ENCODE peak calls at places on chromosomes 5 and 9, in seven cellular contexts. J, H, C, T, G, L and O are unnamed samples. For H3K4me1, the result is how much of the 10 kb centered on the place peaks cover.

GRCh38 chr9:96256800-96257199 is 45.2 kb downstream of the HSD17B3 start:
- DNase-seq in H (no peak), T (no peak), G (peak), C (peak), L (no peak), J (no peak), O (no peak)

GRCh38 chr5:30604648-30605262 is 588.7 kb upstream of the CDH6 start:
- DNase-seq in C (no peak), J (no peak), T (no peak), G (no peak), L (no peak), H (no peak), O (no peak)

GRCh38 chr5:176542596-176543427 is 5.6 kb upstream of the RNF44 start:
- DNase-seq in G (peak), C (no peak), L (peak), H (no peak), T (no peak), J (no peak), O (no peak)

GRCh38 chr5:170630711-170631141 is 126.9 kb downstream of the KCNIP1 start:
- DNase-seq in J (no peak), T (no peak), C (no peak), H (no peak), L (no peak), G (no peak), O (peak)

GRCh38 chr9:71353723-71354122 is 232.3 kb upstream of the TRPM3 start:
- DNase-seq in L (no peak), H (no peak), J (no peak), G (no peak), T (no peak), C (no peak), O (no peak)

GRCh38 chr5:121937762-121938161 is 24.0 kb upstream of the SRFBP1 start:
- DNase-seq in C (no peak), J (peak), T (no peak), H (no peak), L (no peak), G (no peak), O (no peak)

GRCh38 chr5:64939772-64940510 is 171.2 kb downstream of the CWC27 start:
- DNase-seq in L (peak), G (peak), T (no peak), C (peak), J (peak), H (no peak), O (peak)

GRCh38 chr9:23850242-23851023 is 24.4 kb upstream of the ELAVL2 start:
- DNase-seq in T (no peak), L (peak), H (no peak), C (no peak), J (no peak), G (no peak), O (no peak)

GRCh38 chr5:11363779-11364178 is 540.5 kb downstream of the CTNND2 start:
- DNase-seq in C (no peak), H (no peak), L (no peak), J (no peak), G (no peak), T (no peak), O (no peak)

GRCh38 chr9:14958989-14959388 is 48.8 kb upstream of the FREM1 start:
- DNase-seq in J (no peak), G (no peak), T (no peak), C (no peak), H (no peak), L (no peak), O (no peak)

GRCh38 chr5:140926903-140927573 is 939 bp downstream of the PCDHAC1 start:
- DNase-seq in L (peak), T (peak), C (no peak), G (peak), J (peak), H (no peak), O (no peak)

GRCh38 chr5:11504794-11505193 is 399.5 kb downstream of the CTNND2 start:
- DNase-seq in H (no peak), C (no peak), J (no peak), G (peak), T (no peak), L (peak), O (no peak)

GRCh38 chr5:148586796-148587195 is 67.5 kb downstream of the HTR4 start:
- DNase-seq in L (peak), H (no peak), T (no peak), G (no peak), J (no peak), C (no peak), O (no peak)

GRCh38 chr9:131233989-131234388 is 42.3 kb downstream of the FAM78A start:
- DNase-seq in T (no peak), G (no peak), J (no peak), H (peak), C (no peak), L (no peak), O (no peak)

GRCh38 chr5:44844744-44845143 is 36.0 kb downstream of the MRPS30 start:
- DNase-seq in C (no peak), J (no peak), G (peak), T (no peak), H (no peak), L (no peak), O (no peak)

GRCh38 chr9:75039006-75039405 is 10.9 kb upstream of the CARNMT1 start:
- DNase-seq in T (no peak), H (no peak), G (peak), L (no peak), J (peak), C (no peak), O (no peak)
- H3K27ac ChIP-seq in T (no peak), H (no peak), G (no peak), L (no peak), J (peak), C (no peak), O (no peak)

GRCh38 chr9:135884328-135885035 is 22.9 kb downstream of the CAMSAP1 start:
- DNase-seq in T (no peak), H (no peak), G (peak), L (no peak), C (no peak), J (peak), O (no peak)

GRCh38 chr9:135887021-135887507 is 20.3 kb downstream of the CAMSAP1 start:
- DNase-seq in T (peak), H (peak), L (no peak), C (no peak), G (no peak), J (peak), O (no peak)

GRCh38 chr9:135886147-135886981 is 21.0 kb downstream of the CAMSAP1 start:
- DNase-seq in J (no peak), T (no peak), G (no peak), H (peak), L (no peak), C (no peak), O (no peak)

GRCh38 chr9:135883410-135884089 is 23.8 kb downstream of the CAMSAP1 start:
- DNase-seq in C (no peak), G (no peak), T (no peak), H (no peak), J (no peak), L (no peak), O (no peak)

GRCh38 chr9:135885100-135885853 is 22.1 kb downstream of the CAMSAP1 start:
- DNase-seq in G (peak), T (no peak), J (peak), H (peak), C (no peak), L (no peak), O (no peak)
- H3K4me1 ChIP-seq in G (under half), T (half or more), J (under half), H (half or more), C (under half), L (under half), O (under half)

GRCh38 chr9:21682981-21683380 is 119.5 kb upstream of the MTAP start:
- DNase-seq in L (no peak), G (peak), H (no peak), C (peak), T (no peak), J (peak), O (no peak)

GRCh38 chr9:21684831-21685362 is 117.5 kb upstream of the MTAP start:
- DNase-seq in H (no peak), T (no peak), J (peak), L (no peak), G (peak), C (peak), O (no peak)

GRCh38 chr9:21685502-21685901 is 116.9 kb upstream of the MTAP start:
- DNase-seq in T (no peak), G (no peak), C (no peak), L (peak), H (no peak), J (no peak), O (no peak)

GRCh38 chr9:21683484-21684175 is 118.8 kb upstream of the MTAP start:
- DNase-seq in J (no peak), L (no peak), G (no peak), C (no peak), T (no peak), H (no peak), O (no peak)

GRCh38 chr9:21684231-21684630 is 118.2 kb upstream of the MTAP start:
- DNase-seq in L (no peak), T (no peak), H (no peak), C (no peak), G (no peak), J (no peak), O (no peak)
- TF ChIP-seq CTCF in L (no peak), T (no peak), H (no peak), C (no peak), G (no peak), J (no peak), O (no peak)

GRCh38 chr5:167355370-167355769 is 936.1 kb upstream of the WWC1 start:
- DNase-seq in L (peak), H (no peak), J (no peak), G (no peak), C (no peak), T (no peak), O (no peak)
- H3K27ac ChIP-seq in L (no peak), H (no peak), J (no peak), G (no peak), C (no peak), T (no peak), O (no peak)

GRCh38 chr5:57209316-57210040 is 35.6 kb downstream of the GPBP1 start:
- DNase-seq in T (no peak), L (peak), J (peak), H (no peak), C (no peak), G (peak), O (no peak)

GRCh38 chr5:57211039-57211438 is 37.2 kb downstream of the GPBP1 start:
- DNase-seq in L (no peak), G (no peak), H (no peak), T (no peak), J (no peak), C (no peak), O (no peak)

GRCh38 chr5:57207681-57208080 is 33.8 kb downstream of the GPBP1 start:
- DNase-seq in G (no peak), J (no peak), C (no peak), H (no peak), L (no peak), T (peak), O (no peak)

GRCh38 chr5:57210633-57211032 is 36.8 kb downstream of the GPBP1 start:
- DNase-seq in G (no peak), C (no peak), T (no peak), H (no peak), J (no peak), L (no peak), O (no peak)

GRCh38 chr5:57207007-57207653 is 33.3 kb downstream of the GPBP1 start:
- DNase-seq in G (no peak), T (no peak), L (no peak), C (no peak), J (no peak), H (no peak), O (no peak)
- H3K4me1 ChIP-seq in G (under half), T (half or more), L (under half), C (under half), J (under half), H (under half), O (under half)

DNA sequence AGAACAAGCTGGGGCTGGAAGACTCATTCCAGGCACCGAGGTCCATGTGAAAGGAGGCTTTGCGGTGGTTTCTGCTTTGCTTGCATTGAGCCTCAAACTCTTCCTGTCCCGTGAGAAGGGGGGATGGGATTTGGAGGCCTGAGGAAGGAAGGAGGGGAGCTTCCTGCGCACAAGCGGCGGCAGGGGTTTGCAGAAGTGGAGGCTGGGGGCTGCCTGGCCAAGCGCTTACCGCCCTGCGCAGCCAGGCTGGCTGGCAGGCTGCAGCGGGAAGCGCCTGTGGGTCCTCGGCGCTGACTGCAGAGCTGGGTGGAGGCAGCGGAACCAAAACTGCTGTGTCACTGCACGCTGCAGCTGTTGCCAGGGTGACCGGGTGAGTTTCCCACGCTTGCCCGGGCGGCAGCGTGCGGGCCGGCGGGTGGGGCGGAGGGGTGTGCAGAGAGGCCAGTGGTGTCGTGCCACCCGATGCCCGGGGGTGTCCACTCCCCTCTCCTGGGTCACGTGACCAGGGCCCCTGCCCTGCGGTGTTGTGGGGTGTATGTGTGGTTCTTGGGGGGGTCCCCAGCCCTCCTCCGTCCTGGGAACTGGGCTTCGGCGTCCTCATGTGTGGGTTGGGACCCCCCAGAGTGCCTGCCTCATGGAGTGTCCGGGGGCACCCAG is 81.0 kb downstream of the RXRA start:
- DNase-seq in L (peak), J (peak), C (peak), H (peak), T (peak), G (peak), O (peak)
- TF ChIP-seq CTCF in L (no peak), J (no peak), C (no peak), H (no peak), T (no peak), G (no peak), O (no peak)

DNA sequence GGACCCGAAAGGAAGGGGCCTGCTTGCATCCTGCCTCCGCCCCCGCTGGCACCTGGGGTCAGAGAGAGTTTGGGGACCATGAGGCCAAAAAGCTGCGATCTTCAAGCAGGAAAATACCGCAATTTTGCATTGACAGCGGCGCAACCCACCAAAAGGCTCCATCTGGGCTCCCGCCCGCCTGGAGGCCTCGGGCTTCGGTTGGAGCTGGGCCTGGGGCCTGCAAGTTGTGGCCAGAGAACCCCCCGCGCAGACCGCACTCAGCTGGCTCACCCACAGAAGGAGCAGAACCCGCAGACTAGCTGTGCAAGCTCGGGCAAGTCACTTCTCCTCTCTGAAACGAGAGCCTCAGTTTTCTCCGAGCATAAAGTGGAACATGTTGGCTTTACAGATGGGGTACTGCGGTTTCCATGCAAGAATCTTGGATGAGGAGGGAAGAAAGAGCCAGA is 1.3 kb downstream of the NR5A1 start:
- DNase-seq in L (no peak), G (no peak), T (no peak), J (no peak), H (no peak), C (no peak), O (no peak)
- H3K27ac ChIP-seq in L (no peak), G (no peak), T (no peak), J (no peak), H (no peak), C (no peak), O (no peak)

GRCh38 chr5:151095341-151096000 is 14.6 kb upstream of the TNIP1 start:
- DNase-seq in C (peak), G (no peak), T (no peak), L (no peak), H (no peak), J (peak), O (no peak)

GRCh38 chr5:151096001-151096373 is 15.2 kb upstream of the TNIP1 start:
- DNase-seq in T (no peak), H (no peak), L (no peak), J (no peak), G (no peak), C (no peak), O (no peak)

GRCh38 chr5:151094054-151094858 is 13.4 kb upstream of the TNIP1 start:
- DNase-seq in G (peak), L (no peak), T (no peak), C (no peak), H (no peak), J (no peak), O (peak)

GRCh38 chr5:151093476-151093889 is 12.6 kb upstream of the TNIP1 start:
- DNase-seq in J (peak), H (no peak), C (no peak), T (no peak), G (peak), L (no peak), O (peak)

DNA sequence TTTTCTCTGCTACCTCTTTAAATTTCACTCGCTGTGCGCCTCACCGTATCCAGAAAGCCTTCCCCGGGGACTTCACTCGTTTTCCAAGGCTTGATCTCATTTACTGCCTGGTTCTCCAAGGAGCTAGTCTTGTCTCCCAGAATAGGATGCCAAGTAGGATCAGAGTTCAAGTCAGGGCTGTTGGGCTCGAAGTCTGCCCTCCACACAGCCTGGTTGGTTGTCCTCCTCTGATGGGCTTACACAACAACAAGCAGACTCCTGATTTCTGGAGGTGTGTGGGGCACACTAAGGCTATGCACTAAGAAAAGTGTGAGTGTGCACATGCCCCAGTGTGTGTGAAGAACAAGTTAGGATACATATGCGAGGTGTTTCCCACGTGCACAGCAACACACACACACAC is 14.0 kb upstream of the TNIP1 start:
- DNase-seq in C (no peak), H (no peak), G (no peak), J (peak), T (no peak), L (no peak), O (peak)
- H3K4me1 ChIP-seq in C (under half), H (under half), G (under half), J (under half), T (under half), L (under half), O (under half)